ENCODE peak calls at places on chromosomes 7 and 10, in four cellular contexts. K is DMS 273 treated with DMSO at 0.1 percent for 48 hours, B is glutamatergic neuron, L is cardiac fibroblast. Q is an unnamed sample.

GRCh38 chr7:111750878-111751277 is 188.6 kb upstream of the IMMP2L start:
- DNase-seq in K (no peak), B (no peak), L (no peak), Q (no peak)

GRCh38 chr7:101031082-101031481 is 11.2 kb downstream of the MUC17 start:
- DNase-seq in K (no peak), B (no peak), L (no peak), Q (no peak)

GRCh38 chr10:23111679-23112286 is 16.4 kb downstream of the MSRB2 start:
- DNase-seq in K (no peak), B (no peak), L (no peak), Q (no peak)

GRCh38 chr10:45253183-45253914 is 62.1 kb downstream of the OR13A1 start:
- DNase-seq in K (no peak), B (no peak), L (no peak), Q (no peak)

GRCh38 chr10:28077889-28078288 is 79.0 kb upstream of the ODAD2 start:
- DNase-seq in K (no peak), B (no peak), L (no peak), Q (no peak)

GRCh38 chr10:124387078-124387874 is 31.4 kb downstream of the OAT start:
- DNase-seq in K (no peak), B (no peak), L (no peak), Q (no peak)

GRCh38 chr7:3021825-3022224 is 21.8 kb downstream of the CARD11 start:
- DNase-seq in K (no peak), B (no peak), L (no peak), Q (no peak)

GRCh38 chr10:105950410-105950809 is 1214.1 kb downstream of the SORCS1 start:
- DNase-seq in K (no peak), B (peak), L (peak), Q (peak)

GRCh38 chr10:91787258-91787657 is 11.0 kb upstream of the TNKS2 start:
- DNase-seq in K (no peak), B (no peak), L (no peak), Q (no peak)

GRCh38 chr10:111972109-111972508 is 211.5 kb downstream of the GPAM start:
- DNase-seq in K (no peak), B (no peak), L (peak), Q (no peak)

GRCh38 chr7:135322571-135323340 is 89.1 kb downstream of the STRA8 start:
- DNase-seq in K (no peak), B (no peak), L (no peak), Q (no peak)

GRCh38 chr7:12581897-12582296 is 11.4 kb downstream of the SCIN start:
- DNase-seq in K (no peak), B (no peak), L (peak), Q (no peak)

GRCh38 chr10:132904169-132904813 is 38.1 kb downstream of the CFAP46 start:
- DNase-seq in K (no peak), B (peak), L (peak), Q (peak)

GRCh38 chr10:33600381-33600780 is 265.9 kb upstream of the NRP1 start:
- DNase-seq in K (no peak), B (no peak), L (peak), Q (no peak)

GRCh38 chr10:22670796-22671195 is 43.6 kb downstream of the PIP4K2A start:
- DNase-seq in K (no peak), B (no peak), L (peak), Q (no peak)

GRCh38 chr7:149423441-149423970 is 37.4 kb downstream of the ZNF777 start:
- DNase-seq in K (no peak), B (peak), L (no peak), Q (no peak)

GRCh38 chr10:98231417-98231816 is 36.6 kb downstream of the LOXL4 start:
- DNase-seq in K (no peak), B (no peak), L (no peak), Q (no peak)

GRCh38 chr7:106042196-106042611 is 69.9 kb downstream of the SYPL1 start:
- DNase-seq in K (no peak), B (no peak), L (no peak), Q (no peak)

GRCh38 chr7:44216019-44216418 is 15.2 kb downstream of the YKT6 start:
- DNase-seq in K (no peak), B (no peak), L (no peak), Q (no peak)

GRCh38 chr10:127195571-127196226 is 692 bp downstream of the INSYN2A start:
- DNase-seq in K (no peak), B (peak), L (peak), Q (peak)

GRCh38 chr7:138848056-138848975 is 50.3 kb upstream of the ATP6V0A4 start:
- DNase-seq in K (no peak), B (no peak), L (no peak), Q (no peak)

GRCh38 chr10:124138195-124138882 is 44.9 kb upstream of the CHST15 start:
- DNase-seq in K (no peak), B (no peak), L (no peak), Q (no peak)

GRCh38 chr7:101820703-101821102 is 3.3 kb downstream of the CUX1 start:
- DNase-seq in K (no peak), B (no peak), L (no peak), Q (no peak)

GRCh38 chr7:136523581-136523980 is 344.9 kb upstream of the CHRM2 start:
- DNase-seq in K (no peak), B (no peak), L (no peak), Q (no peak)

GRCh38 chr7:72098812-72099211 is 313.3 kb downstream of the CALN1 start:
- DNase-seq in K (peak), B (no peak), L (no peak), Q (no peak)

GRCh38 chr7:102222445-102222844 is 64.2 kb upstream of the SH2B2 start:
- DNase-seq in K (no peak), B (no peak), L (no peak), Q (no peak)

GRCh38 chr7:1458676-1459511 is at the start of gene MICALL2:
- DNase-seq in K (no peak), B (peak), L (peak), Q (peak)

GRCh38 chr10:68332259-68333057 is at the start of gene PBLD:
- DNase-seq in K (peak), B (peak), L (peak), Q (peak)